ENCODE peak calls at places on chromosomes 13 and 19, in five cellular contexts. K is H1, Z is K562, G is GM12878, J is HepG2. E is an unnamed sample.

GRCh38 chr19:8610928-8611284 is 391 bp upstream of the ADAMTS10 start:
- DNase-seq in J (no peak), G (no peak), Z (no peak), K (no peak), E (no peak)

GRCh38 chr13:51814825-51815650 is 11.1 kb upstream of the DHRS12 start:
- DNase-seq in J (peak; percentile 63), Z (peak; percentile 48), K (no peak), G (no peak), E (peak; percentile 79)

GRCh38 chr13:54841682-54842081 is 1813.1 kb downstream of the OLFM4 start:
- DNase-seq in G (no peak), J (no peak), K (no peak), Z (no peak), E (no peak)

GRCh38 chr13:114077121-114077937 is 55.1 kb downstream of the RASA3 start:
- DNase-seq in Z (no peak), G (no peak), K (no peak), J (no peak), E (no peak)

GRCh38 chr13:103002279-103002678 is 63.9 kb downstream of the SLC10A2 start:
- DNase-seq in J (peak; percentile 21), Z (no peak), K (no peak), G (no peak), E (no peak)

GRCh38 chr13:32582991-32583390 is 3.3 kb upstream of the PDS5B start:
- DNase-seq in G (no peak), J (no peak), Z (no peak), K (no peak), E (no peak)

GRCh38 chr19:17841371-17841809 is 6.4 kb downstream of the JAK3 start:
- DNase-seq in K (no peak), Z (no peak), J (no peak), G (no peak), E (no peak)

GRCh38 chr19:29942404-29943261 is 594 bp downstream of the URI1 start:
- DNase-seq in K (no peak), J (peak; percentile 43), Z (no peak), G (no peak), E (peak; percentile 89)

GRCh38 chr19:38384209-38385027 is 3.4 kb downstream of the GGN start:
- DNase-seq in J (peak; percentile 24), K (no peak), Z (peak; percentile 39), G (no peak), E (no peak)

GRCh38 chr19:45764947-45765346 is 4.1 kb downstream of the SIX5 start:
- DNase-seq in K (no peak), Z (no peak), J (no peak), G (no peak), E (peak; percentile 28)

GRCh38 chr19:54311486-54311885 is 1.5 kb downstream of the LILRA5 start:
- DNase-seq in G (no peak), J (no peak), Z (no peak), K (no peak), E (no peak)

GRCh38 chr13:53151692-53152421 is 123.2 kb downstream of the OLFM4 start:
- DNase-seq in K (peak; percentile 27), Z (peak; percentile 50), G (peak; percentile 32), J (peak; percentile 43), E (peak; percentile 54)

GRCh38 chr13:98672947-98673545 is 79.4 kb downstream of the SLC15A1 start:
- DNase-seq in Z (peak; percentile 55), K (peak; percentile 15), G (peak; percentile 13), J (peak; percentile 81), E (peak; percentile 77)
- TF ChIP-seq RAD21 in Z (peak; percentile 63), K (peak; percentile 78), G (peak; percentile 88), J (peak; percentile 82), E (peak; percentile 85)

DNA sequence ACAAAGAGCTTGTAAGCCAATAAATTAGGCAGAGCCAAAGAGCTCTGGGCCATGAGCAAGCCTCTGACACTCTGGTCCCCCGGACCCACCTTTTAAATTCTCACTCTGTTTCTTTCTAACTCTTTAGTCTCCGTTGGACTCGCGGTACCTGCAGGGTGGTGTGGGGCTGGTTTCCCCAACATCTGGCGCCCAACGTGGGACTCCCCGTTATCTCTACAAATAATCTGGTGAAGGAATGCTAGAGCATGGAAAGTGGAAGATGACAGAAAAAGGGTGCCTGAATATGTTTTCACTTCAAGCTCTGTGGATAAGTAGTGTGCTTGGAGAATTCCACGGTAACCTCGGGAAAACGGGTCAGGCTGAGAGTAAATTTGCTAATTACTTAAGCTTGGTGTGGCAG is 36.5 kb upstream of the CYP2B6 start:
- DNase-seq in K (no peak), J (no peak), G (no peak), Z (no peak), E (no peak)
- TF ChIP-seq TAF1 in K (no peak), J (no peak), G (no peak), Z (no peak), E (no peak)

DNA sequence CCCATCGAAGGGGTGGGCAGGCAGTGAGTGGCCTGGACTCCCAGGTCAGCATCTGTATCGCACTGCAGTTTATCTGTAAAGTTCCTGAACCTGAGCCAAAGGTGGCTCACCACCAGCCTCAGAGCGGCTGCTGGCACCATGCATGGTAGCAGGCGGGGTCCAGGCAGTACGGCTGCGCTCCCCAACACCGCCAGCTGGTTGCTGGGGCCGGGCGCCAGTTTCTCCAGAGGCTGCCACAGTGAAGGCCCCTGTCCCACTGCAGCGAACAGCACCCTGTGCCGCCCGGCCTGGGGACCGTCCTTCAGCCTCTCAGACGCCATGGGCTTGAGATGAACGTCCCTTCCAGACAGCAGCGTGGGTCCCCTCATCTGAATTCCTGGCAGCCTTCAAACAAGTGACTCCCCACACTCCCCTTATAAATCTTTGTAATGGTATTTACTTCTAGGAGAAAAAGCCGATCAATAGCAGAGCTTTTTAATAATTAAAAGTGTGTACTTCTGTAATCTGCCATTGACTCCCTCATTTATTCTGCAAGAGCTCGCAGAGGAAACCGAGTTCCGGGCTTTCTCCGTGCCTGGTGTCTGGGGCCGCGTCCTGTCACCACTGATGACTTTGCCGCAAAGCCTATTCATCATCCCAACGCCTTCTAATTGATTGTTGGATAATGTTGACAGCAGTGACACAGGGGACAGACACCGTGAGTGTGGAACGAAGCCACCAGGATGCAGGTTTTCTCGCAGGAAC is 109.9 kb downstream of the KDM4B start:
- DNase-seq in J (no peak), K (no peak), G (no peak), Z (no peak), E (no peak)
- H3K36me3 ChIP-seq in J (peaks cover 65% of the 10 kb centered on the region), K (peaks cover 7% of the 10 kb centered on the region), G (peaks cover 10% of the 10 kb centered on the region), Z (peaks cover 59% of the 10 kb centered on the region), E (no peaks in the 10 kb centered on the region)

GRCh38 chr19:42601811-42602443 is 7.2 kb upstream of the CEACAM8 start:
- DNase-seq in K (no peak), G (no peak), Z (peak; percentile 39), J (peak; percentile 9), E (no peak)

DNA sequence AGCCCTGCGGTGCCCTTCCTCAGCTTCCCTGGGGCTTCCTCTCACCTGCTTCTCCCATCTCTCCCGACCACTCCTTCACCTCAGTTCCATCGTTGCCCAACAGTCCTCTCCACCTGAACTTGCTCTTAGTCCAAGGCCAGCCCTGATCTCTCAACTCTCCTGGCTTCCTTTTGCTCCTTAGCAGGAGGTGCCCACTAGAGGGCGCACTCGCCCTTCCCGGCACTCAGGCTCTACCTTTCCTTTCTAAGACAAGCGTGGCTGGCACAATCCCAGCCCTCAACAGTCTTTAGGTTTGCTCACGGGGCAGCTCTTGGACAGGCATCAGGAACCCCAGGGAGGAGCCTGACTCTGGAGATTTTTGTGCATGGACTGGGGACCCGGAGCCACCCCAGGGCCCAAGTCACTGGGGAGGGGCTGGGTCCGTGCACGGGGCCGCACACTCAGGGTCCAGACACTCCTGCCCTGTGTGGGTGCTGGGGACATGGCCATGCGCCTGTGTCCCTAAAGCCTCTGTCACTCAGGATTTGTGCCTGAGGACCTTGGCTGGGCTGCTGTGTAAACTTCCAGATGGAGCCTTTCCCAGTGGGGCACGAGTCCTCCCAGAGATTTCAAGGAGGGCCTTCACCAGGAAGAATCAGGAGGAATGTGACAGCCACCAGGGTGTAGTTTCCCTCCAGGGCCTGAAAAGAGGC is 12.1 kb upstream of the CEACAM8 start:
- DNase-seq in K (peak; percentile 44), Z (peak; percentile 75), J (peak; percentile 19), G (no peak), E (peak; percentile 76)
- TF ChIP-seq RAD21 in K (peak; percentile 77), Z (no peak), J (no peak), G (peak; percentile 52), E (peak; percentile 53)

DNA sequence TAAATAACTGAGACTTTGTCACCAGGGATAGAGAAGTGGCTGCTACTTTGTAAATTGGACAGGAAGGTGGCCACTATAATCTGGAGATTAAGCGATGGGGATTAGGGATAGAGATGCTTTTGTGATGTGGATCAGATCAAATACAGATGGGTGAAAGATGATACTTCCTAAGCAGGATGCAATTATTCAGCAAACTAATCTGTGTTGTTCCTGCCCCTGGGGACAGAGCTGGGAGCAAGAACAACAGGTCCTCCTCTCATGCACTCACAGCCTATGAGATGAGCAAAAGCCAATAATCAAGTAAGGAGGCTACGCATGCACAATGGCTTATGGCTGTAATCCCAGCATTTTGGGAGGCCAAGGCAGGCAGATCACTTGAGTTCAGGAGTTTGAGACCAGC is 4.6 kb downstream of the RGL3 start:
- DNase-seq in K (no peak), J (no peak), Z (peak; percentile 4), G (no peak), E (no peak)
- TF ChIP-seq TAF1 in K (no peak), J (no peak), Z (no peak), G (no peak), E (no peak)

E was measured in SK-N-SH.